ENCODE peak calls at places on chromosomes 7 and 10, in four cellular contexts. O is K562, U is kidney, M is heart right ventricle. X is an unnamed sample.

GRCh38 chr7:30812676-30813075 is 41.5 kb downstream of the MINDY4 start:
- DNase-seq in O (no peak), M (no peak), U (no peak), X (no peak)

GRCh38 chr7:144728556-144728955 is 107.3 kb downstream of the TPK1 start:
- DNase-seq in M (no peak), O (no peak), U (no peak), X (no peak)

GRCh38 chr10:44983895-44984278 is 5.3 kb upstream of the DEPP1 start:
- DNase-seq in M (no peak), U (peak; percentile 56), O (no peak), X (no peak)

GRCh38 chr7:27181795-27182275 is 3.2 kb downstream of the HOXA11 start:
- DNase-seq in M (no peak), U (peak; percentile 52), O (no peak), X (no peak)

GRCh38 chr7:4871930-4872675 is 10.3 kb upstream of the PAPOLB start:
- DNase-seq in U (no peak), O (peak; percentile 39), M (peak; percentile 31), X (peak; percentile 95)

GRCh38 chr10:30192846-30193608 is 133.6 kb upstream of the JCAD start:
- DNase-seq in M (no peak), O (no peak), U (no peak), X (no peak)

GRCh38 chr7:112572669-112573301 is 92.0 kb downstream of the LSMEM1 start:
- DNase-seq in M (no peak), U (no peak), O (no peak), X (no peak)

GRCh38 chr7:116139807-116140206 is 70.5 kb upstream of the TES start:
- DNase-seq in M (no peak), U (no peak), O (no peak), X (no peak)

GRCh38 chr7:105204953-105205352 is 183.8 kb downstream of the SRPK2 start:
- DNase-seq in U (no peak), O (no peak), M (no peak), X (no peak)

GRCh38 chr10:86374664-86375063 is 8.1 kb upstream of the GRID1 start:
- DNase-seq in O (no peak), M (no peak), U (peak; percentile 47), X (no peak)

GRCh38 chr10:86376403-86376802 is 9.8 kb upstream of the GRID1 start:
- DNase-seq in M (no peak), O (no peak), U (peak; percentile 61), X (no peak)

GRCh38 chr10:86377797-86378146 is 11.2 kb upstream of the GRID1 start:
- DNase-seq in O (no peak), M (no peak), U (no peak), X (no peak)

GRCh38 chr10:86375204-86375603 is 8.6 kb upstream of the GRID1 start:
- DNase-seq in O (no peak), M (no peak), U (no peak), X (no peak)

GRCh38 chr10:86376852-86377796 is 10.5 kb upstream of the GRID1 start:
- DNase-seq in O (peak; percentile 78), U (peak; percentile 87), M (peak; percentile 56), X (peak; percentile 80)
- H3K4me3 ChIP-seq in O (no peak overlapping the region), U (no peak overlapping the region), M (no peak overlapping the region), X (peak overlapping the region; percentile 6)

GRCh38 chr7:158229945-158230344 is 357.7 kb downstream of the PTPRN2 start:
- DNase-seq in M (no peak), U (no peak), O (no peak), X (no peak)
- H3K4me1 ChIP-seq in M (no peaks in the 10 kb centered on the region), U (no peaks in the 10 kb centered on the region), O (no peaks in the 10 kb centered on the region), X (no peaks in the 10 kb centered on the region)

GRCh38 chr7:50491943-50492342 is 41.8 kb upstream of the FIGNL1 start:
- DNase-seq in O (no peak), M (no peak), U (no peak), X (no peak)

GRCh38 chr7:50491209-50491608 is 41.1 kb upstream of the FIGNL1 start:
- DNase-seq in U (no peak), M (no peak), O (no peak), X (no peak)

GRCh38 chr7:50481867-50482266 is 31.7 kb upstream of the FIGNL1 start:
- DNase-seq in U (no peak), O (no peak), M (no peak), X (no peak)

GRCh38 chr7:50488379-50488778 is 38.2 kb upstream of the FIGNL1 start:
- DNase-seq in M (no peak), O (no peak), U (no peak), X (no peak)

DNA sequence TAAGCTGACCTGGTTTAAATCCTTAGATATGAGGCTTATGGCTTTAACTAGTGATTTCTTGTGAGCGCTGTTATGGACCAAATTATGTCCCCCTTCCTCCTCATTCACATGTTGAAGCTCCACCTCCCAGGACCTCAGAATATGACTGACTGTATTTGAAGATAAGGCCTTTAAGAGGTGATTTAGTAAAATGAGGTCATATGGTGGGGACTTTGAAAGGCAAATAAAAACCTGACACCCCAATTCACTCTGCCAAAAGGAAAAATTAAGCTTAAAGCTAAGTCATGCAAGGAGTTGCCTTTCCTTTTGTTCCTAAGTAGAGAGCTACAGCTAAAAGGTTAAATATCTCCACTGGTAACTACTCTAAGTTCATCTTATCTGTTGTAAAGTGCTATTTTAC is 36.4 kb upstream of the FIGNL1 start:
- DNase-seq in M (no peak), O (no peak), U (no peak), X (no peak)
- TF ChIP-seq CTCF in M (no peak), O (no peak), U (no peak), X (no peak)

DNA sequence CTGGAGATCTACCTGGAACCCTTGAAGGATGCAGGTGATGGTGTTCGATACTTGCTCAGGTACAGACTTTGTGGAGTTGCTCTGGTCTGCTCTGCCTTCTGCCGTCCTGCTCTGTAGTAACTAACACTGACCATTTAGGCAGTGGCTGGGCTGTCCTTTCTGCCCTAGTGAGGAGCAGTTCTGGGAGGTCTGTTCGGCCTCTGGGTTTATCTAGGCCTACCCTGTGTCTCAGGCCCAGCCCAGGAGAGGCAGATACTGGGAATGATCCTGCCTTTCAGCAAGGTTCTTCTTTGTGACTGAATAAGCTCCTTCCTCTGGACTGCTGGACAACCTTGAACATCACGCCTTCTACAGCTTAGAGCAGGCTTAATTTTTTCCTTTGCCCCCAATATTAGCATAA is 1.7 kb downstream of the ZFYVE27 start:
- DNase-seq in O (no peak), M (no peak), U (no peak), X (no peak)
- H3K4me3 ChIP-seq in O (peak overlapping the region; percentile 84), M (no peak overlapping the region), U (no peak overlapping the region), X (no peak overlapping the region)

DNA sequence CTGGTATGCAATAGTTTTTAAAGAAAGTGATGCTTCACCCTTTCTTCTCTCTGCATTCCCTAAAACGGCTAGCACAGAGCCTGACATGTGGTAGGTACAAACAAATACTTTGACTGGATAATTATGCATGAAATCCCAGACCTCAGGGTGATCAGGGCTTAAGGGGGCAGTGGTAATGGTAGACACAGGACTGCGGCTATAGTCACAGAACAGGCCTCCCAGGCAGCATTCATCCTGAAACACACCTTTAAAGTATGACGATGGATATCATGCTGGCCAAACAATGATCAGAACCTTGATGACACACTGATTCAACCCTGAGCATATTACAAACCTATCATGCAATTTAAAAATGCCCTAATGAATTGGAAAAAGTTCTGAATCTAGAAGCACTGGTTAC is 110.8 kb downstream of the PIP4K2A start:
- DNase-seq in O (no peak), U (no peak), M (no peak), X (no peak)
- H3K4me1 ChIP-seq in O (no peaks in the 10 kb centered on the region), U (no peaks in the 10 kb centered on the region), M (no peaks in the 10 kb centered on the region), X (peaks cover 21% of the 10 kb centered on the region)

DNA sequence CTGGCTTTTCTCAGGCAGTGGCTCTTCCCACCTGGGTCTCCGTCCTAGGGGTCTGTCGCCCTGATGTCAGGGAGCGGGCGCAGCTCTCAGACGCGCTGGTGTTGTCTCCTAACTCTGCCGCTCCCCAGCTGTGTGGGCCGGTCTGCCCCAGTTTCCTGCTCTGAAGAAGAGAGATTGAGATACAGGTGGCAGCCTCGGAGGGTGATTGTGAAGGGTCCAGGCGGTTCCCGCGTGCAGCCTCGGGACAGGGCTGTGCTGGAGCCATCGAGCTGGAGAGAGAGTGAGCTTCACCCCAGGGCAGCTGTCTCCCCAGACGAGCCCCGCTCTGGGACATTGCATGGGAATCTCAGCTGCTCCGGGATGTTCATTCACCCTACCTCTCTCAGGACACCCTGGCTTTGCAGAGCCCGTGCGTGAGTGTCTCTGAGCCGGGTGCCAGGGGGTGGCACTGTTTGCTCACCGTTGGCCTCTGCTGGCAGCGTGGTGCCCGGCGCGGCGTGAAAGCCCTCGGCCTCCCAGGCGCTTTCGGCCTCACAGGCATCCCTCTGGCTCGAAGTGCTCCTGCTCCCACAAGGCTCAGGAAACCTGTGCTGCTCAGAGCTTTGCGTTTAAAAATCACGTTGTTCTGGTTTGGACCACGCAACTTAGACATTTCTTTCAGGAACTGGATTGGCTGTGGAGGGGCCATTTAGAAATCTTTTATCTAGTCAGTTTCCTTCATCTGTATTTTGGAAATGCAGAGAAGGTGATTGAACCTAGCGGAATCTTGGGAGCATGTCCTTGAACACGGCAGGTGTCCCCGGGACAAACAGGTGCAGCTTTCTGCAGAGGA is 33.8 kb upstream of the ZFAND2A start:
- DNase-seq in M (peak; percentile 41), U (no peak), O (no peak), X (peak; percentile 60)
- TF ChIP-seq CTCF in M (peak; percentile 42), U (peak; percentile 59), O (no peak), X (peak; percentile 47)

DNA sequence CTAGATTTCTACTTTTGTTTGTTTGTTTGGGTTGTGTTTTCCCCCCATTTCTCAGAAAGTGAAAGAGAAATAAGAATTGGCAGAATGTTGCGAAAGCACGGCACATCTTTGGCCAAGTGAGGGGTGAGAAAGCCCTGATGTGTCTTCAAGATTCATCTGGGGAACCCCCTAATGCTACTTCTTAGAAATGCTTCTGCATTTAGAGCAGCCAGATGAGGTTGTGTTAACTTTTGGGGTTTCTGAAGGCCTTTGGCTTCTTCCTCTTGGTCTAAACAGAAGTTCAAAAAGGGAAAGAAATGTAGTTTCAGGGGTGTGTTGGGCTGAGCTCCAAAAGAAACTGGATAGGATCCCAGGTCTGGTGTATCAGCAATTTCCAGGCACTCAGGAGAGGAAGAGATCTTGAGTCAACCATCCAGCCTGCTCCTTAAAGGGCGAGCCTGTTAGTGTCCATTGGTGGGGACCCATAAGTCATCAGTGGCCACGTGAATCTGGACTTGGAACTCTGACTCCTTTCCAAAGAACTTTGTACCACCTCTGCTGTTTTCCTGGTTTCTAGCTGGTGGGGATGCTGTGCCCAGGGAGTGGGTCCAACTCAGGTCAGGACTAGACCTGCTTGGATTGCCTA is 6.5 kb downstream of the DUSP5 start:
- DNase-seq in M (peak; percentile 76), O (peak; percentile 44), U (no peak), X (no peak)
- H3K4me3 ChIP-seq in M (no peak overlapping the region), O (no peak overlapping the region), U (no peak overlapping the region), X (no peak overlapping the region)

DNA sequence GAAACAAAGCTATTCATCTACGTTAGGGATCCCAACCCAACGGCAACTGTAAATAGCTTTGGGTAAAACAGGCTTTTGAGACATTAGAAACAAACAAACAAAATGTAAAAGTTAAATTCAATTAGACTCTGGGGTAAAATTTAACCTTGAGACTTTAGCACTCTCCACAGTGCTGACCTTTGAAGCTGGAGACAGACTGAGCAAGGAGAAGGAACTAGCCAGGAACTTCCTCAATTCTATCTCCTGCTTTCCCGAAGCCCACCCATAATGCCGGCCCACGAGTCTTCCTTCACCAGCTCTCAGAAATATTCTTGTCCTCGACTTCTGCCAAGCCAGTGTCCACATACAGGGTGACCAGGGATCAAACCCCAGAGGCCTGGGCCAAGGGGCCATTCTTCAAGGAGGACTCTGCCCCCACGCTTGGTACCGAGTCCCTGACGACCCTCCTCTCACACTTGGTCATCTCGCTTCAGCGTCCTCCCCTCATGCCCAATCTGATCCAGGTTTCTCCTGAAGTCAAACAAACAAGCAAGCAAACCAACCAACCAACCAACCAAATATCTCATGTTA is 114.1 kb downstream of the HIPK2 start:
- DNase-seq in U (no peak), O (no peak), M (no peak), X (no peak)
- H3K4me1 ChIP-seq in U (peaks cover 63% of the 10 kb centered on the region), O (peaks cover 2% of the 10 kb centered on the region), M (peaks cover 37% of the 10 kb centered on the region), X (peaks cover 10% of the 10 kb centered on the region)

X was measured in BE2C.